ENCODE peak calls at places on chromosomes 1 and 21, in six cellular contexts. G, I, O, M, W and K are unnamed samples.

GRCh38 chr1:45802343-45803298 is 791 bp upstream of the MAST2 start:
- DNase-seq in I (peak; percentile 90), W (peak; percentile 60), M (no peak), G (peak; percentile 32), O (peak; percentile 69), K (peak; percentile 30)

GRCh38 chr21:40976198-40977114 is 129.5 kb upstream of the DSCAM start:
- DNase-seq in M (no peak), I (no peak), G (no peak), W (peak; percentile 53), O (no peak), K (no peak)

GRCh38 chr1:181817091-181817490 is 244.4 kb downstream of the ZNF648 start:
- DNase-seq in I (no peak), W (no peak), G (no peak), O (no peak), M (no peak), K (no peak)

GRCh38 chr1:156961709-156962108 is 41.3 kb downstream of the LRRC71 start:
- DNase-seq in W (peak; percentile 19), G (no peak), I (no peak), O (no peak), M (no peak), K (no peak)

GRCh38 chr1:15799928-15800835 is 7.3 kb downstream of the UQCRHL start:
- DNase-seq in O (peak; percentile 29), W (no peak), M (no peak), G (no peak), I (peak; percentile 89), K (no peak)

GRCh38 chr1:161738627-161739287 is 10.8 kb upstream of the DUSP12 start:
- DNase-seq in G (peak; percentile 6), W (peak; percentile 84), M (no peak), O (no peak), I (no peak), K (peak; percentile 29)

GRCh38 chr1:17494114-17494729 is 45.3 kb upstream of the ARHGEF10L start:
- DNase-seq in G (no peak), I (peak; percentile 87), O (peak; percentile 46), W (no peak), M (peak; percentile 47), K (peak; percentile 49)

GRCh38 chr1:180157108-180157507 is 2.4 kb downstream of the QSOX1 start:
- DNase-seq in I (peak; percentile 44), O (no peak), G (no peak), W (no peak), M (no peak), K (no peak)

GRCh38 chr1:205354259-205354904 is 2.3 kb downstream of the KLHDC8A start:
- DNase-seq in I (no peak), G (no peak), O (peak; percentile 49), M (no peak), W (no peak), K (no peak)

GRCh38 chr1:65469889-65470340 is 49.4 kb downstream of the LEPR start:
- DNase-seq in W (no peak), M (no peak), I (no peak), O (no peak), G (no peak), K (no peak)

GRCh38 chr1:30668026-30668425 is 55.4 kb downstream of the MATN1 start:
- DNase-seq in G (no peak), O (no peak), W (no peak), M (no peak), I (no peak), K (peak; percentile 26)

GRCh38 chr21:18222346-18222745 is 22.3 kb upstream of the CHODL start:
- DNase-seq in O (no peak), G (no peak), I (no peak), W (no peak), M (no peak), K (no peak)

GRCh38 chr1:27552911-27553420 is 51.0 kb downstream of the AHDC1 start:
- DNase-seq in O (no peak), I (no peak), G (no peak), M (no peak), W (no peak), K (no peak)

GRCh38 chr1:228992044-228992443 is 256.8 kb downstream of the RHOU start:
- DNase-seq in G (no peak), M (no peak), W (no peak), I (no peak), O (no peak), K (no peak)

GRCh38 chr21:22174746-22175145 is 1176.5 kb downstream of the NCAM2 start:
- DNase-seq in W (no peak), G (no peak), I (no peak), M (no peak), O (no peak), K (no peak)

GRCh38 chr1:203686091-203686632 is 59.5 kb downstream of the ATP2B4 start:
- DNase-seq in W (no peak), M (no peak), O (no peak), I (no peak), G (no peak), K (no peak)

GRCh38 chr1:198123146-198123545 is 33.7 kb upstream of the NEK7 start:
- DNase-seq in O (no peak), I (no peak), G (no peak), W (no peak), M (no peak), K (no peak)

GRCh38 chr1:30884723-30885122 is 23.8 kb downstream of the SDC3 start:
- DNase-seq in M (no peak), O (no peak), I (no peak), W (no peak), G (no peak), K (no peak)

GRCh38 chr1:64663654-64664053 is 81.2 kb upstream of the RAVER2 start:
- DNase-seq in G (no peak), I (no peak), O (no peak), M (no peak), W (no peak), K (no peak)

GRCh38 chr1:168372307-168372706 is 91.6 kb downstream of the TBX19 start:
- DNase-seq in G (no peak), W (no peak), M (no peak), I (no peak), O (no peak), K (peak; percentile 34)

GRCh38 chr1:65421341-65422174 is 1.1 kb downstream of the LEPR start:
- DNase-seq in W (peak; percentile 63), M (no peak), G (no peak), O (no peak), I (no peak), K (no peak)

GRCh38 chr1:145961109-145961424 is 3.2 kb upstream of the LIX1L start:
- DNase-seq in O (no peak), W (no peak), I (no peak), M (no peak), G (no peak), K (no peak)

GRCh38 chr1:180581635-180582039 is 22.9 kb downstream of the OVAAL start:
- DNase-seq in I (no peak), G (no peak), O (no peak), M (no peak), W (no peak), K (no peak)

GRCh38 chr1:229557214-229557850 is 1.2 kb downstream of the ABCB10 start:
- DNase-seq in W (no peak), I (peak; percentile 25), O (no peak), G (no peak), M (no peak), K (no peak)